ENCODE peak calls at places on chromosomes 13 and 19, in eight cellular contexts. T is transverse colon; D is naive thymus-derived CD4-positive, alpha-beta T cell; J is glutamatergic neuron; L is NCI-H2029; N is upper lobe of right lung; X is DMS153; K is fibroblast of gingiva. Z is an unnamed sample.

GRCh38 chr19:12666305-12667048 is at the start of the genes MAN2B1 and WDR83:
- DNase-seq in K (peak), J (peak), X (no peak), D (peak), T (peak), L (peak), N (peak), Z (peak)

GRCh38 chr13:78022164-78022877 is 103.7 kb upstream of the EDNRB start:
- DNase-seq in X (no peak), K (no peak), J (no peak), D (peak), T (peak), N (no peak), L (no peak), Z (no peak)

GRCh38 chr13:98397221-98397620 is 179.7 kb downstream of the STK24 start:
- DNase-seq in T (no peak), X (no peak), L (no peak), N (no peak), J (no peak), D (no peak), K (peak), Z (no peak)

GRCh38 chr13:33838567-33839131 is 20.7 kb downstream of the RFC3 start:
- DNase-seq in K (peak), T (no peak), J (no peak), D (no peak), N (no peak), X (no peak), L (no peak), Z (no peak)

GRCh38 chr19:35039881-35040456 is 1.6 kb upstream of the HPN start:
- DNase-seq in X (no peak), D (no peak), K (no peak), N (no peak), T (no peak), L (no peak), J (no peak), Z (no peak)

GRCh38 chr13:36919206-36919832 is 719 bp downstream of the SMAD9 start:
- DNase-seq in X (no peak), K (no peak), T (peak), D (peak), N (peak), L (no peak), J (peak), Z (peak)

GRCh38 chr19:17184381-17184841 is 30.7 kb upstream of the USE1 start:
- DNase-seq in L (no peak), J (no peak), N (no peak), D (peak), K (no peak), X (no peak), T (peak), Z (no peak)

GRCh38 chr13:48234652-48235099 is 1.7 kb downstream of the ITM2B start:
- DNase-seq in N (no peak), T (no peak), L (no peak), D (no peak), K (no peak), X (no peak), J (no peak), Z (no peak)

GRCh38 chr13:43511260-43511970 is 275.4 kb downstream of the ENOX1 start:
- DNase-seq in J (no peak), N (no peak), X (no peak), K (no peak), D (no peak), T (no peak), L (no peak), Z (no peak)